ENCODE peak calls at places on chromosomes 12 and 14, in five cellular contexts. One of them, this sample, is unnamed.

GRCh38 chr12:59895161-59895785 is 299.4 kb downstream of the SLC16A7 start:
- DNase-seq in transverse colon: no peak
- DNase-seq in tibial nerve: no peak
- DNase-seq in suprapubic skin: no peak
- DNase-seq in K562: no peak
- DNase-seq in this sample: no peak

GRCh38 chr12:162467-163307 is 51.3 kb downstream of the SLC6A12 start:
- DNase-seq in transverse colon: no peak
- DNase-seq in tibial nerve: no peak
- DNase-seq in suprapubic skin: no peak
- DNase-seq in K562: no peak
- DNase-seq in this sample: no peak

GRCh38 chr12:26287666-26288408 is 92.5 kb downstream of the SSPN start:
- DNase-seq in transverse colon: no peak
- DNase-seq in tibial nerve: no peak
- DNase-seq in suprapubic skin: no peak
- DNase-seq in K562: no peak
- DNase-seq in this sample: peak

GRCh38 chr14:85532981-85533820 is 3.3 kb downstream of the FLRT2 start:
- DNase-seq in transverse colon: no peak
- DNase-seq in tibial nerve: peak
- DNase-seq in suprapubic skin: peak
- DNase-seq in K562: no peak
- DNase-seq in this sample: peak

GRCh38 chr14:35419429-35419841 is 14.9 kb upstream of the NFKBIA start:
- DNase-seq in transverse colon: no peak
- DNase-seq in tibial nerve: no peak
- DNase-seq in suprapubic skin: no peak
- DNase-seq in K562: no peak
- DNase-seq in this sample: no peak

GRCh38 chr12:80282761-80283160 is 161.3 kb upstream of the PTPRQ start:
- DNase-seq in transverse colon: no peak
- DNase-seq in tibial nerve: no peak
- DNase-seq in suprapubic skin: no peak
- DNase-seq in K562: no peak
- DNase-seq in this sample: no peak

GRCh38 chr14:103386632-103387329 is 1.6 kb downstream of the MARK3 start:
- DNase-seq in transverse colon: no peak
- DNase-seq in tibial nerve: no peak
- DNase-seq in suprapubic skin: no peak
- DNase-seq in K562: no peak
- DNase-seq in this sample: no peak

GRCh38 chr14:92993302-92993701 is 70.4 kb downstream of the CHGA start:
- DNase-seq in transverse colon: no peak
- DNase-seq in tibial nerve: no peak
- DNase-seq in suprapubic skin: no peak
- DNase-seq in K562: no peak
- DNase-seq in this sample: no peak

GRCh38 chr12:104793280-104793679 is 164.8 kb downstream of the SLC41A2 start:
- DNase-seq in transverse colon: no peak
- DNase-seq in tibial nerve: no peak
- DNase-seq in suprapubic skin: no peak
- DNase-seq in K562: no peak
- DNase-seq in this sample: no peak

GRCh38 chr14:53640695-53641094 is 315.9 kb downstream of the BMP4 start:
- DNase-seq in transverse colon: no peak
- DNase-seq in tibial nerve: no peak
- DNase-seq in suprapubic skin: no peak
- DNase-seq in K562: no peak
- DNase-seq in this sample: no peak

GRCh38 chr14:102225386-102225785 is 79.6 kb downstream of the MOK start:
- DNase-seq in transverse colon: no peak
- DNase-seq in tibial nerve: no peak
- DNase-seq in suprapubic skin: no peak
- DNase-seq in K562: no peak
- DNase-seq in this sample: no peak

GRCh38 chr12:87136330-87136976 is 880.3 kb upstream of the MGAT4C start:
- DNase-seq in transverse colon: no peak
- DNase-seq in tibial nerve: no peak
- DNase-seq in suprapubic skin: no peak
- DNase-seq in K562: no peak
- DNase-seq in this sample: no peak

GRCh38 chr12:52248541-52249035 is 15.5 kb downstream of the KRT7 start:
- DNase-seq in transverse colon: no peak
- DNase-seq in tibial nerve: no peak
- DNase-seq in suprapubic skin: no peak
- DNase-seq in K562: no peak
- DNase-seq in this sample: no peak

GRCh38 chr12:84757978-84758377 is 154.6 kb downstream of the SLC6A15 start:
- DNase-seq in transverse colon: no peak
- DNase-seq in tibial nerve: no peak
- DNase-seq in suprapubic skin: no peak
- DNase-seq in K562: no peak
- DNase-seq in this sample: no peak

GRCh38 chr12:38386238-38386985 is 69.8 kb downstream of the ALG10B start:
- DNase-seq in transverse colon: no peak
- DNase-seq in tibial nerve: no peak
- DNase-seq in suprapubic skin: no peak
- DNase-seq in K562: no peak
- DNase-seq in this sample: no peak

GRCh38 chr12:83758889-83759631 is 1072.4 kb downstream of the TMTC2 start:
- DNase-seq in transverse colon: no peak
- DNase-seq in tibial nerve: no peak
- DNase-seq in suprapubic skin: no peak
- DNase-seq in K562: no peak
- DNase-seq in this sample: no peak

DNA sequence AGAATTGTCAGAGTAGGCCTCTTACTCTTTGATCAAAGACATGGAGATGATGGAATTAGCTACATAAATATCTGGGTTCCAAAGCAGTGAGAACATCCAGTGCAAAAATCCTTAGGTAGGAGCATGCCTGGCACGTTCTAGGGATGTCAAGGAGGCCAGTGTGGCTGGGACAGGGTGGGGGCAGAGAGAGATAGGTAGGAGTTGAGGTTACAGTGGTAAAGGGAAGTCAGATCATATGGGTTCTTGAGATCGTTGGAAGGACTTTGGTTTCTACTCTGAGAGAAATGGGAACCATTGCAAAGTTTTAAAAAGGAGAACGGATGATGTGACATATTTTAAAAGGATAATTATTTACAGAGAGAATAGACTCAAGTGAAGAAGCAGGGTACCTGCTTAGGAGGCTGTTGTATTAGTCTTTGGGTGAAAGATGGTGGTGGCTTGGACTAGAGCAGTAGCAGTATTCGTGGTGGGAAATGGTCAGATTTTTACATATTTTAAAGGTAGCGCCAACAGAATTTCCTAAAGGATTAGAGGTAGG is 47.5 kb upstream of the ATP2B1 start:
- DNase-seq in transverse colon: no peak
- DNase-seq in tibial nerve: no peak
- DNase-seq in suprapubic skin: no peak
- DNase-seq in K562: no peak
- DNase-seq in this sample: no peak
- H3K4me3 ChIP-seq in transverse colon: no peak
- H3K4me3 ChIP-seq in tibial nerve: no peak
- H3K4me3 ChIP-seq in suprapubic skin: no peak
- H3K4me3 ChIP-seq in K562: no peak
- H3K4me3 ChIP-seq in this sample: no peak

GRCh38 chr14:59631237-59631636 is 54.6 kb upstream of the CCDC175 start:
- DNase-seq in transverse colon: no peak
- DNase-seq in tibial nerve: no peak
- DNase-seq in suprapubic skin: no peak
- DNase-seq in K562: peak
- DNase-seq in this sample: no peak
- TF ChIP-seq CTCF in transverse colon: peak
- TF ChIP-seq CTCF in tibial nerve: no peak
- TF ChIP-seq CTCF in suprapubic skin: no peak
- TF ChIP-seq CTCF in K562: peak
- TF ChIP-seq CTCF in this sample: no peak

DNA sequence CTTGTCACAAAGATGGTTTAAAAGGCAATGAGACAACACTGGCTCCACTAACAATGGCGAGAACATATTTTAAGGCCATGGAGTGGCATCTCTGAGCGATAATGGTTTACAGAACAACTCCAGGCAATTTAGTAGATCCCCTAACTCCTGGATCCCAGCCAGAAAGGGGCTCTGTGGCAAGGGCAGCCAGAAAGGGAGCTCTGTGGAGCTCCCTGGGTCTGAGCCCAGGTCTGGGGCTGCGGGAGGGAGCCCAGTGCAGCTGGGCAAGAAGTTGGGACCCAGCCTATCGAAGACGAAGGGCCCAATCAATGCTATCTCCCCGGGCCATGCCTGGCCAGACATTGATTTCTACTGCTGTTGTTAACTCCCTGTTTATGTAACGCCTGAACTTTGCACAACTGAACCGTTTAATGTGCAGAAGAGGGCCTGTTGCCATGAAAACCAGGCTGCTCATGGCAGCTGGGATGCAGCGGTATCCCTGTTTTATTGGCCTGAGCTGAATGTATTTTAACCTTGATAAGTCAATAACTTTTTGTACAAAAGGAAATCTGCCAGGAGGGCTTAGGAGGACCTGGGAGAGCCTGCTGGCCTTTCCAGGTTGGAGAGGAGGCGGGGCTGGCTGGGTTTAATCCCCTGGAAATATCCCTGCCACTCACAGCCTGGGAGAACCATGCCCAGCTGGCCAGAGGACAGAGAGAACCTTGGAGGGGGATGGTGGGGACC is 6.7 kb upstream of the FAM222A start:
- DNase-seq in transverse colon: peak
- DNase-seq in tibial nerve: no peak
- DNase-seq in suprapubic skin: no peak
- DNase-seq in K562: no peak
- DNase-seq in this sample: no peak
- TF ChIP-seq EP300 in transverse colon: no peak
- TF ChIP-seq EP300 in tibial nerve: no peak
- TF ChIP-seq EP300 in suprapubic skin: no peak
- TF ChIP-seq EP300 in K562: no peak
- TF ChIP-seq EP300 in this sample: no peak

GRCh38 chr14:50944647-50945413 is 547 bp upstream of the PYGL start:
- DNase-seq in transverse colon: peak
- DNase-seq in tibial nerve: peak
- DNase-seq in suprapubic skin: peak
- DNase-seq in K562: no peak
- DNase-seq in this sample: peak
- H3K4me3 ChIP-seq in transverse colon: peak
- H3K4me3 ChIP-seq in tibial nerve: peak
- H3K4me3 ChIP-seq in suprapubic skin: peak
- H3K4me3 ChIP-seq in K562: peak
- H3K4me3 ChIP-seq in this sample: peak

GRCh38 chr12:108881953-108882352 is 2.1 kb downstream of the DAO start:
- DNase-seq in transverse colon: no peak
- DNase-seq in tibial nerve: no peak
- DNase-seq in suprapubic skin: no peak
- DNase-seq in K562: no peak
- DNase-seq in this sample: no peak

GRCh38 chr12:108879615-108880254 is at the start of gene DAO:
- DNase-seq in transverse colon: peak
- DNase-seq in tibial nerve: no peak
- DNase-seq in suprapubic skin: no peak
- DNase-seq in K562: no peak
- DNase-seq in this sample: peak

GRCh38 chr12:108888031-108888430 is 8.1 kb downstream of the DAO start:
- DNase-seq in transverse colon: no peak
- DNase-seq in tibial nerve: no peak
- DNase-seq in suprapubic skin: no peak
- DNase-seq in K562: no peak
- DNase-seq in this sample: peak

GRCh38 chr12:108886873-108887629 is 7.2 kb downstream of the DAO start:
- DNase-seq in transverse colon: no peak
- DNase-seq in tibial nerve: no peak
- DNase-seq in suprapubic skin: no peak
- DNase-seq in K562: no peak
- DNase-seq in this sample: no peak

DNA sequence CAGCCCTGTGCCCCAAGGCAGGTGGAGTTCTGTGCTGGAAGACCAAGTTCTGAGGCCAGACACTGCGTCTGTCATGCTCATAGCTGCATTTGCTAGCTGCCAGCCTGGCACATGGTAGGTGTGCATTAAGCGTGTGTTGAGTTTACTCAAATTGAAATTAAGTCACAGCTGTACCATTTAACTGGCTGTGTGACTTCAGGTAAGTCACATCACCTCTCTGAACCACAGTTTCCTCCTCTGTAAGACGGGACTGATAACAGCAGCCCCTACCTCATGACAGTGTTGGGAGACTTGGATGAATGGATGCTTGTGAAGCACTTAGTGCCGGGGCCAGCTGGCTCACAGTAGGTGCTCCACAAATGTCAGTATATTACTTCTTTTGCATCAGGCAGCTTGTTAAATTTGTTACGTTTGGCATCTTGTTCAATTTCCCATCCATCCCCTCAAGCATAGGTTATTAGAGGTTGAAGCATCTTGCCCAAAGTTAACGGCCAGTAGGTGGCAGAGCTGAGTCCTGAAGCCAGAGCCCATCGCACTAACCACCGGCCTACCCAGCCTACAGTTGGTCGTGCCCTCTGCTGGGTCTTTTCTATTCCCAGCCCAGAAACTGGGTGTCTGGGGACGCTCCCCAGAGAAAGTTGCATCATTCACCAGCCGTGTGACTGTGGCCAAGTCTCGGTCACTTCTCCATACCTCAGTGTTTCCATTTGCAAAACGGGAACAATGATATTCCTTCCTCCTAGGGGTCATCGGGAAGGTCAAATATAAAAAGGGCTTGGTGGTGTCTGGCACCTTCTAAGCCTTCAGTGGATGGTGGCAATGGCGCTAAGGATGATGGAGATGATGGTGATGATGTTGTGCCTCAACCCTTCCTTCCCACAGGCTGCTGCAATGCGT is 4.5 kb downstream of the DAO start:
- DNase-seq in transverse colon: peak
- DNase-seq in tibial nerve: no peak
- DNase-seq in suprapubic skin: peak
- DNase-seq in K562: peak
- DNase-seq in this sample: peak
- TF ChIP-seq CTCF in transverse colon: peak
- TF ChIP-seq CTCF in tibial nerve: peak
- TF ChIP-seq CTCF in suprapubic skin: peak
- TF ChIP-seq CTCF in K562: peak
- TF ChIP-seq CTCF in this sample: peak

This sample was measured in upper lobe of left lung.